ENCODE peak calls at places on chromosome 1, in six cellular contexts. One of them, this sample, is unnamed. For H3K4me1, the result is how much of the 10 kb centered on the place peaks cover.

GRCh38 chr1:208437416-208437815 is 193.2 kb upstream of the PLXNA2 start:
- DNase-seq in hepatocyte: no peak
- DNase-seq in heart right ventricle: no peak
- DNase-seq in heart left ventricle: no peak
- DNase-seq in right atrium auricular region: no peak
- DNase-seq in H1: no peak
- DNase-seq in this sample: no peak

GRCh38 chr1:152398812-152399698 is 15.0 kb downstream of the CRNN start:
- DNase-seq in hepatocyte: no peak
- DNase-seq in heart right ventricle: no peak
- DNase-seq in heart left ventricle: no peak
- DNase-seq in right atrium auricular region: no peak
- DNase-seq in H1: no peak
- DNase-seq in this sample: no peak

GRCh38 chr1:23639460-23639859 is 52.1 kb upstream of the RPL11 start:
- DNase-seq in hepatocyte: no peak
- DNase-seq in heart right ventricle: no peak
- DNase-seq in heart left ventricle: no peak
- DNase-seq in right atrium auricular region: no peak
- DNase-seq in H1: no peak
- DNase-seq in this sample: no peak

GRCh38 chr1:22557341-22557950 is 5.8 kb upstream of the EPHA8 start:
- DNase-seq in hepatocyte: no peak
- DNase-seq in heart right ventricle: no peak
- DNase-seq in heart left ventricle: no peak
- DNase-seq in right atrium auricular region: no peak
- DNase-seq in H1: no peak
- DNase-seq in this sample: peak

GRCh38 chr1:59013276-59013927 is 229.6 kb upstream of the JUN start:
- DNase-seq in hepatocyte: peak
- DNase-seq in heart right ventricle: peak
- DNase-seq in heart left ventricle: peak
- DNase-seq in right atrium auricular region: no peak
- DNase-seq in H1: peak
- DNase-seq in this sample: no peak

GRCh38 chr1:73862343-73862742 is 335.6 kb downstream of the LRRIQ3 start:
- DNase-seq in hepatocyte: no peak
- DNase-seq in heart right ventricle: no peak
- DNase-seq in heart left ventricle: no peak
- DNase-seq in right atrium auricular region: no peak
- DNase-seq in H1: no peak
- DNase-seq in this sample: no peak

GRCh38 chr1:51535006-51535592 is 16.0 kb upstream of the EPS15 start:
- DNase-seq in hepatocyte: peak
- DNase-seq in heart right ventricle: peak
- DNase-seq in heart left ventricle: peak
- DNase-seq in right atrium auricular region: peak
- DNase-seq in H1: no peak
- DNase-seq in this sample: peak

GRCh38 chr1:233608988-233609387 is 4.9 kb upstream of the KCNK1 start:
- DNase-seq in hepatocyte: no peak
- DNase-seq in heart right ventricle: no peak
- DNase-seq in heart left ventricle: no peak
- DNase-seq in right atrium auricular region: no peak
- DNase-seq in H1: no peak
- DNase-seq in this sample: no peak

GRCh38 chr1:178733972-178734371 is 8.9 kb downstream of the RALGPS2 start:
- DNase-seq in hepatocyte: no peak
- DNase-seq in heart right ventricle: no peak
- DNase-seq in heart left ventricle: no peak
- DNase-seq in right atrium auricular region: no peak
- DNase-seq in H1: no peak
- DNase-seq in this sample: no peak

GRCh38 chr1:235397733-235398132 is 30.5 kb downstream of the TBCE start:
- DNase-seq in hepatocyte: peak
- DNase-seq in heart right ventricle: no peak
- DNase-seq in heart left ventricle: no peak
- DNase-seq in right atrium auricular region: no peak
- DNase-seq in H1: no peak
- DNase-seq in this sample: peak

GRCh38 chr1:221440658-221441057 is 301.2 kb downstream of the DUSP10 start:
- DNase-seq in hepatocyte: peak
- DNase-seq in heart right ventricle: peak
- DNase-seq in heart left ventricle: no peak
- DNase-seq in right atrium auricular region: no peak
- DNase-seq in H1: no peak
- DNase-seq in this sample: peak

GRCh38 chr1:193368302-193368701 is 181.9 kb upstream of the B3GALT2 start:
- DNase-seq in hepatocyte: no peak
- DNase-seq in heart right ventricle: no peak
- DNase-seq in heart left ventricle: no peak
- DNase-seq in right atrium auricular region: no peak
- DNase-seq in H1: no peak
- DNase-seq in this sample: no peak

GRCh38 chr1:147618077-147618569 is 52.2 kb downstream of the ACP6 start:
- DNase-seq in hepatocyte: no peak
- DNase-seq in heart right ventricle: no peak
- DNase-seq in heart left ventricle: no peak
- DNase-seq in right atrium auricular region: no peak
- DNase-seq in H1: no peak
- DNase-seq in this sample: no peak

DNA sequence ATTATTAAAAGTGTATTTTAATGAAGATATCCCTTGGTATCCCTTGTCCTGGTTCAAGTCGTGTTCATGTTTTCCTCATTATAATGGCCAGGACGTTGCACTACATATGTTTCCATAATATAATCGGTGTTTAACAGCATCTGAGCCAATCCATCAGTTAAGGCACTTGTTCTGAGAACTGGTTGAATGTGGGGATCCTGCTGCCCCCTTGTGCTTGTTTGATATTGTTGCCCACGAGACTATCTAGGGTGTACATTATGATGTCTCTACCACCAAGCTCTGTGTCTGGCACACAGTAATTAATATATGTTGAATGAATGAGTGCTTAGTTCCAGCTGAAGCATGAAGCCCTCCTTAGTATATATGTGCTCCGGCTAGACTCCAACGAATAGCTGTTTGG is 193.0 kb downstream of the CACNA1E start:
- DNase-seq in hepatocyte: peak
- DNase-seq in heart right ventricle: no peak
- DNase-seq in heart left ventricle: peak
- DNase-seq in right atrium auricular region: no peak
- DNase-seq in H1: no peak
- DNase-seq in this sample: peak
- TF ChIP-seq CTCF in hepatocyte: peak
- TF ChIP-seq CTCF in heart right ventricle: peak
- TF ChIP-seq CTCF in heart left ventricle: no peak
- TF ChIP-seq CTCF in right atrium auricular region: peak
- TF ChIP-seq CTCF in H1: peak
- TF ChIP-seq CTCF in this sample: peak

DNA sequence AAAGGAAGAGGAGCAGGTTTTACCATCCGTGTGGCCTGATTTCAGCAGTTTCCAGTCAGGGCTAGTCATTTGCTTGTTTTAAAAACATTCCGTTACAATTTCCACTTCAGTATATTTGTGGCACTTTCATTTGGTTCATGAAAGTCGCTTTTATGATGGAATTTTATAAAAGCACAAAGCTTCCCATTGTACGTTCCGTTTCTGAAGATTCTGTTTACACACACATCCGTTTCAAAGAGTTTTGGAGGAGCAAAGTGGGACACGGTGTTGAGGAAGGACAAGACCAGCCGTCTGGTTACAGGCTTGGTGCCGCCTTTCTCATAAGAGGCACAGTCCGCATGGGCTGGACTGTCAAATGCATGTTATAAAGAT is 60.4 kb downstream of the FAAP20 start:
- DNase-seq in hepatocyte: no peak
- DNase-seq in heart right ventricle: no peak
- DNase-seq in heart left ventricle: no peak
- DNase-seq in right atrium auricular region: no peak
- DNase-seq in H1: no peak
- DNase-seq in this sample: no peak
- H3K4me1 ChIP-seq in hepatocyte: half or more
- H3K4me1 ChIP-seq in heart right ventricle: under half
- H3K4me1 ChIP-seq in heart left ventricle: under half
- H3K4me1 ChIP-seq in right atrium auricular region: under half
- H3K4me1 ChIP-seq in H1: under half
- H3K4me1 ChIP-seq in this sample: under half

DNA sequence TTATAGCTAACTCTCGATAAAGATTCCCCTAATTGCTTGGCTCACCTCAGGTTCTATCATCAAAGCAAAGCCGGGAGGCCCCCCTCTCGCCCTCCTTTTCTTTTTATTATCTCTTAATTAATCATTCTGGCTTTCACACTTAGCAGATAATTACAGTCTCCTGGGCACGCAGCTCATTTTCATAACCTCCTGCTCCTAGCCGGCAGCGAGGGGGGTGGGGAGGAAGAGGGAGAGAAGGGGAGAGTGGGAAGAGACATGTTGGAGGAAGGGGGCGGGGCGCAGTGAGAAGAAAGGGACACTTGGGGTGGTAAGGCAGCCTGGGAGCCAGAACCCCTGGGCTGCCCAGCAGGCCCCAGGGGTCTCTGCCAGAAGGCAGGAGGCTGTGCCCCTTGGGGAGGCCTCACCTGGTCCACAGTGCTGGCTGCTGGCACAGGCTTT is 14.5 kb downstream of the KIRREL1 start:
- DNase-seq in hepatocyte: no peak
- DNase-seq in heart right ventricle: no peak
- DNase-seq in heart left ventricle: no peak
- DNase-seq in right atrium auricular region: no peak
- DNase-seq in H1: no peak
- DNase-seq in this sample: no peak
- H3K27ac ChIP-seq in hepatocyte: peak
- H3K27ac ChIP-seq in heart right ventricle: peak
- H3K27ac ChIP-seq in heart left ventricle: peak
- H3K27ac ChIP-seq in right atrium auricular region: peak
- H3K27ac ChIP-seq in H1: no peak
- H3K27ac ChIP-seq in this sample: peak

GRCh38 chr1:5410652-5411051 is 581.6 kb downstream of the NPHP4 start:
- DNase-seq in hepatocyte: no peak
- DNase-seq in heart right ventricle: no peak
- DNase-seq in heart left ventricle: no peak
- DNase-seq in right atrium auricular region: no peak
- DNase-seq in H1: no peak
- DNase-seq in this sample: no peak

GRCh38 chr1:5415621-5416020 is 576.6 kb downstream of the NPHP4 start:
- DNase-seq in hepatocyte: no peak
- DNase-seq in heart right ventricle: no peak
- DNase-seq in heart left ventricle: no peak
- DNase-seq in right atrium auricular region: no peak
- DNase-seq in H1: no peak
- DNase-seq in this sample: no peak

GRCh38 chr1:5419501-5419900 is 572.7 kb downstream of the NPHP4 start:
- DNase-seq in hepatocyte: no peak
- DNase-seq in heart right ventricle: no peak
- DNase-seq in heart left ventricle: no peak
- DNase-seq in right atrium auricular region: no peak
- DNase-seq in H1: no peak
- DNase-seq in this sample: no peak

DNA sequence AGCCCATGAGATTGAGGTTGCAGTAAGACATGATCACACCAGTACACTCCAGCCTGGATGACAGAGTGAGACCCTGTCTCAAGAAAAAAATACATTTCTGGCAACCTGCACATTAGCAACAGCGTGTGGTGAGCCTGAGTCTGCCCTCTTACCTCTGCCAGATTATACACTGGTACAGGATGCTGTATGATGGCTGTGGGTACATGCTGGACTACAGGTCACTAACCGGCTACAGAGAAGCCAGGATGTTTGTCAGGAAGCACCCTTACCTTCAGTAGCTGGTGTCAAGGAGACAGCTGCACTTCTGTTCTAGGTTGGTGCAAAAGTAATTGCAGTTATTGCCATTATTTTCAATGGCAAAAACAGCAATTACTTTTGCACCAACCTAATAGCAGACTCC is 575.7 kb downstream of the NPHP4 start:
- DNase-seq in hepatocyte: no peak
- DNase-seq in heart right ventricle: no peak
- DNase-seq in heart left ventricle: no peak
- DNase-seq in right atrium auricular region: no peak
- DNase-seq in H1: no peak
- DNase-seq in this sample: no peak
- TF ChIP-seq CTCF in hepatocyte: no peak
- TF ChIP-seq CTCF in heart right ventricle: no peak
- TF ChIP-seq CTCF in heart left ventricle: no peak
- TF ChIP-seq CTCF in right atrium auricular region: no peak
- TF ChIP-seq CTCF in H1: no peak
- TF ChIP-seq CTCF in this sample: no peak

DNA sequence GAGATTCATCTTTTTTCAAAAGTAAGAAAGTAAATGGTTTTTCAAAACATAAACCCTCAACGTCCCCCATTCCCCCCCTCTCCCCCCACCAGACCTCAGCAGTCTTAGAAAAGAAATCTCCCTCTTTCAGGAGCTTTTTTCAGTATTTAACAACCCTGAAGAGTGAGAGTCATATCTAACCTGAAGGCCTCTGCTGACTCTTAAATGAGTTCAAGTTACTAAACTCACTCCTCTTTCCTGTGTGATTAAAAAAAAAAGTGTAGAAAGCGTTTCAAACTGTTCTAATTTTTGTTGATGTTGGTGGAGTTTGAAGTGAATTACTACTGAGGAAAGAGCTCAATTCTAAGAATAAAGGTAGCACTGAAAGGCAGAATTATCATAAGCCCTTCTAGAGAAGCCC is 93.7 kb downstream of the VAV3 start:
- DNase-seq in hepatocyte: no peak
- DNase-seq in heart right ventricle: no peak
- DNase-seq in heart left ventricle: no peak
- DNase-seq in right atrium auricular region: no peak
- DNase-seq in H1: no peak
- DNase-seq in this sample: no peak
- H3K4me1 ChIP-seq in hepatocyte: under half
- H3K4me1 ChIP-seq in heart right ventricle: under half
- H3K4me1 ChIP-seq in heart left ventricle: under half
- H3K4me1 ChIP-seq in right atrium auricular region: under half
- H3K4me1 ChIP-seq in H1: under half
- H3K4me1 ChIP-seq in this sample: under half

DNA sequence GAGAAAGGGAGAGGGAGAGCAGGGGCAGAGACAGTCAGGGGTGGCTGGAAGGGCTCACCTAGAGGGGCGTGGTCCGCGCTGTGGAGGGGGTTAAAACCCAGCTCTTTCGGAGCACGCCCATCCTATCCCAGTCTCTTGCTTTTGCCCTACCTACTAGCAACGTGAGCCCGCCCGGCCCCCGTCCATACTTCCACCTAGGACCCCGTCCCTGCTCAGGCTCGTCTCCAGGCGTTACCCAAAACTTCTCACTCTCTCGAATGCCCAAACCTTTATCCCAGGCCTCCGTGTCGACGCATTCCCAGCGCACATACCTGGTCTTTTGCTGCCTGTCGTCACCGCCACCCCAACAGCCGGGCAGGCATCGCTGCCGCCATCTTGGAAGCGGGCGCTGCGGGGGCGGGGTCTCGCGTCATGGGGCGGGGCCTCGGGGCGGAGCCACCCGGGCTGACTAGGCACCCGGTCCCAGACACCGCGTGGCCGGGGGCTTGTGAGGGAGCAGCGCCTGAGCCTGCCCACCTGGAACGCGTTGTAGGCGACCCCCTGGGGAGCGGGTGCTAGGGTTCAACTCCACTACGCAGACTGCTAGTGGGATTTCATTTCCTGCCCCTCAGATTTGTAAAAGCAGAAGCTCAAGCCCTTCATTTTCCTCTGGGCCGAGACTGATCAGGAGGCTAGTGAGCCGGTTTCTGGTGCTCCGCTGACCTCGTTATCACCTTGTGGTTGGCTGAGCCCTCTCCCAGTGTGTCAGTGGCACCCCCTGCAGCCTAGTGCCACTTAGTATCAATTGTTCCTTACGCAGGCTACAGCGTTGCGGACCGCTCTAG is at the start of gene B4GALT3:
- DNase-seq in hepatocyte: peak
- DNase-seq in heart right ventricle: peak
- DNase-seq in heart left ventricle: peak
- DNase-seq in right atrium auricular region: peak
- DNase-seq in H1: no peak
- DNase-seq in this sample: peak
- H3K27ac ChIP-seq in hepatocyte: peak
- H3K27ac ChIP-seq in heart right ventricle: peak
- H3K27ac ChIP-seq in heart left ventricle: peak
- H3K27ac ChIP-seq in right atrium auricular region: peak
- H3K27ac ChIP-seq in H1: peak
- H3K27ac ChIP-seq in this sample: peak